ENCODE peak calls at places on chromosomes 16 and 17, in five cellular contexts. N is uterus, G is GM12865, E is neural crest cell, A is AG09319. Q is an unnamed sample.
A peak's percentile ranks its signal among the peaks of the same experiment; 100 is the strongest.

GRCh38 chr17:34579979-34580684 is 750 bp downstream of the TMEM132E start:
- DNase-seq in N (no peak), A (no peak), E (no peak), G (no peak), Q (no peak)

GRCh38 chr16:17469011-17469741 is 1.6 kb downstream of the XYLT1 start:
- DNase-seq in A (peak; percentile 35), G (no peak), N (no peak), E (no peak), Q (peak; percentile 86)

GRCh38 chr16:64478258-64478906 is 643.5 kb downstream of the CDH11 start:
- DNase-seq in N (no peak), G (no peak), E (no peak), A (no peak), Q (peak; percentile 41)

GRCh38 chr17:62017496-62017895 is 47.6 kb downstream of the MED13 start:
- DNase-seq in N (no peak), A (no peak), E (no peak), G (no peak), Q (peak; percentile 34)

GRCh38 chr17:63480826-63481487 is 4.1 kb downstream of the ACE start:
- DNase-seq in E (no peak), N (no peak), A (no peak), G (no peak), Q (no peak)

GRCh38 chr16:82954224-82954929 is 327.6 kb downstream of the CDH13 start:
- DNase-seq in N (no peak), A (no peak), E (no peak), G (no peak), Q (peak; percentile 1)

GRCh38 chr17:74283371-74283673 is 9.3 kb downstream of the DNAI2 start:
- DNase-seq in E (no peak), A (no peak), N (no peak), G (no peak), Q (no peak)

GRCh38 chr17:52306314-52306713 is 147.8 kb upstream of the CA10 start:
- DNase-seq in E (no peak), N (no peak), A (no peak), G (no peak), Q (no peak)

GRCh38 chr17:10628756-10629155 is 28.4 kb downstream of the MYH3 start:
- DNase-seq in A (no peak), N (no peak), G (no peak), E (no peak), Q (no peak)

GRCh38 chr16:31713945-31714898 is 159.4 kb upstream of the ZNF267 start:
- DNase-seq in G (no peak), A (no peak), E (peak; percentile 32), N (no peak), Q (no peak)

DNA sequence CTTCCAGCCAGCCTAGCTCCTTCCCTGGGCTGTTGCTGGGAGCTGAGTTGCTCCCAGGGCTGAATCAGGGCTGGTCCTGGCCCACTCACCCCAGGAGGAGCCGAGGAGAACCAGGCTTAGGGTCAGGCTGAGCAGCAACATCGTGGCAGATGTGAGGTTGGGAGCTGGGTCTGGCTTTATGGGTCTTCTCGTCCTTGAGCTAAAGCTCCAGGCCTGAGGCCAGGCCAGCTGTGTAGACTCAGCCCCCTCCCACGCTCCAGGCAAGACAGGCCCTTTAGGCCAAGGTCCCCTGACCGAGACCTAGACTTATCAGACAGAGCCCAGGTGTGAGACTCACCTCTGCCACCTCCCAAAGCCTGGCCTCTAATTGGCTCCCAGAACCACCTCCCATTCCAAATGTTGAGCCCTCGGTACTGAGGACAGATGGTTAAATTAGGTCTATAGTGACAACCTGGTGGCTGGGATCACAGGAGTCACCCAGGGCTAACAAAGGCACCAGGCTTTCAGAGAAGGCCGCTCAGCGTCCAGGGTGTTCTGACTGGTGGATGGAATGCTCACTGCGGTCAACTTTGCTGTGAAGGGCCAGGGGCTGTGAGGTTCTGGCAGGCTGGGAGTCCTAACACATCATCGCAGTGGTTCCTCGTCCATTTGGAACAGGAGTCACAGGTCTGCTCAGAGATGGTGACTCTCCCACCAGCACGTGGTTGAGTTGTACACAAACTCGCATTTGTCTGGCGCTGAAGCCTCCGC is at the start of gene CTRL:
- DNase-seq in E (no peak), G (no peak), A (no peak), N (no peak), Q (no peak)
- TF ChIP-seq CTCF in E (peak; percentile 35), G (no peak), A (no peak), N (no peak), Q (peak; percentile 62)

DNA sequence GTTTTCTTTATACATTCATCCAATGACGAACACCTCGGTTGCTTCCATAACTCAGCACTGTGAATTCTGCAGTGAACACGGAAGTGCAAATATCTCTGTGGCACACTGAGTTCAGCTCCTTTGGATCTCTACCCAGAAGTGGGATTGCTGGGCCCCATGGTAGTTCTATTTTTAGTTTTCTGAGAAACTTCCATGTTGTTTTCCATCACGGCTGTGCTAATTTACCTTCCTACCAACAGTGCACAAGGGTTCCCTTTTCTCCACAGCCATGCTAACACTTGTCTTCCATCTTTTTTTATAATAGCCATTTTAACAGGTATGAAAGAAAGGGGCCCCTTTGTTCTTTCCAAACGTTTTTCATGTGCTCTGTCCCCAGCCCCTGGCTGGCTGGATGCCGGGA is 30.2 kb upstream of the CBLN1 start:
- DNase-seq in E (no peak), A (no peak), G (no peak), N (no peak), Q (no peak)
- TF ChIP-seq CTCF in E (no peak), A (no peak), G (no peak), N (no peak), Q (no peak)

GRCh38 chr17:27268394-27269085 is 25.4 kb upstream of the WSB1 start:
- DNase-seq in E (no peak), N (no peak), A (no peak), G (no peak), Q (no peak)
- TF ChIP-seq CTCF in E (no peak), N (no peak), A (no peak), G (no peak), Q (no peak)

GRCh38 chr17:8563024-8563776 is 67.3 kb downstream of the MYH10 start:
- DNase-seq in N (no peak), G (no peak), E (no peak), A (no peak), Q (no peak)

DNA sequence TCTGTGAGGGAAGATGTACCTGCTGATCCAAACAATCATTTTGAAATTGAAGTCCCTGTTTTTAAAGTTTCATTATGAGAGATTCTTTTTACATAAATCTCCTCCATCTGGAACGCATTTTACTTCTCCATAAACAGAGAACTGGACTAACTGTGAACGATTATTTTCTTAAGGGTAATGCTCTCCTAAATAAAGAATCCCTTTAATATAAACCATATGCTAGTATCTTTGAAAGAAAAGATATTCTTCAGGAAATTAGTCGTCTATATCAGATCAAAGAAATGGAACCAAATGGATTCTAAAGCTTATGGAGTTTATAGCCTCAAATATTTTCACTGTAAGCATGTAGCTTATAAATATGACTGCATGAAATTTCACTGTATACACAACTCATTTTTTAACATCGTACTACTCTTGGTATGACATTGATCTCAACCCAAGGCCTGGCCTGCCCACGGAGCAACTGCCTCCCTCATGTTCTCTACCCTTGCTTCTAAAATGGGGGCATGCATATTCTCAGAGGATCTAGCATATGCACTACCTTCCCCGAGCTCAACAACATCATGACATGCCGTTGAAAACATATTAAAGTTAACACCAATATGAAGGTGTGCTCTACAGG is 66.4 kb downstream of the MYH10 start:
- DNase-seq in A (peak; percentile 27), N (no peak), E (no peak), G (no peak), Q (peak; percentile 28)
- TF ChIP-seq CTCF in A (no peak), N (no peak), E (no peak), G (no peak), Q (no peak)

GRCh38 chr16:11914759-11915643 is 755 bp downstream of the GSPT1 start:
- DNase-seq in A (no peak), N (no peak), G (peak; percentile 65), E (peak; percentile 8), Q (peak; percentile 20)

GRCh38 chr16:11913425-11914079 is 2.2 kb downstream of the GSPT1 start:
- DNase-seq in N (no peak), G (peak; percentile 25), E (no peak), A (no peak), Q (peak; percentile 27)

GRCh38 chr16:11916524-11917285 is 949 bp upstream of the GSPT1 start:
- DNase-seq in G (no peak), E (no peak), A (no peak), N (no peak), Q (peak; percentile 80)

GRCh38 chr16:11914210-11914758 is 1.5 kb downstream of the GSPT1 start:
- DNase-seq in E (no peak), G (peak; percentile 48), A (no peak), N (no peak), Q (no peak)

DNA sequence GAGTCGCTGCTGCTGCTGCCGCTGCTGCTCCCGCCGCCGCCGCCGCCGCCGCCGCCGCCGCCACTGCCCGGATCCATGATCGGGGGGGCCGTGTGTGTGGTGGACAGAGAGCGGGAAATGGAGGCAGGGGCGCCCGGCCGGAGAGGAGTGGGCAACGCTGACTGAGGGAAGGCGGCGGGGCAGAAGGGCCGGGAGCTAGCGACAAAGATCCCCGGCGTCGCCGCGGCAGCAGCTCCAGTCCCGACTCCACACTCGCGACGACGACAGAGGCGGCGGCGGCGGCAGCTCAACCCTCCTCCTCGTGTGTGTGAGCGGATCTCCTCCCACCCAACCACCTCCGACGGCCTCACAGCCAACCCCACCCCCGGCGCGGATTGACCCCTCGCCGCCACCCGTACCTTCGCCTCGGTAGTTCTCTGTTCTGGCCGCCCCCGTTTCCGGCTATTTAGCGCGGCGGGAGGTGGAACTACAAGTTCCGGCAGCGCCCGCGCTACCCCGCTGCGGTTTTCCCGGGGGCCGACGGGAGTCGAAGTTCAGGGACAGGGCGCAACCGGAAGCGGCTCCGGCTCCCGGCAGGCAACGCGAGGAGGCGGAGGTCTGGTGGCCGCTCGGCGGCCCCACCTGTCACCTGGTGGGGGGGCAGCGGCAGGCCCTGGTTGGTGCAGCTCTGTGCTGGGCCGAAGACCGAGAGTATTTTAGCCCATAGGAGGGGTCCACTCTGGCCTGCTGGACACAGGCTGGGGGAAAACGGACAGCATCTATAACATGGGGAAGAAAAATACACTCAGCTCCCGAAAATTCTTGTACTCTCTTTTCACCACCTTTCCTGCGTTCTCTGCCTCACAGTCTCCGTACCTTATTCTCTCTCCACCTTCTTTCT is at the start of gene GSPT1:
- DNase-seq in N (peak; percentile 98), G (peak; percentile 100), A (peak; percentile 94), E (peak; percentile 99), Q (peak; percentile 98)
- TF ChIP-seq CTCF in N (no peak), G (peak; percentile 27), A (no peak), E (no peak), Q (peak; percentile 53)

GRCh38 chr17:47720754-47721533 is 12.1 kb upstream of the TBX21 start:
- DNase-seq in A (no peak), E (no peak), N (no peak), G (peak; percentile 64), Q (peak; percentile 49)
- TF ChIP-seq CTCF in A (no peak), E (no peak), N (no peak), G (no peak), Q (no peak)

GRCh38 chr17:50146230-50146926 is 4.1 kb downstream of the PPP1R9B start:
- DNase-seq in E (no peak), A (no peak), N (no peak), G (no peak), Q (no peak)
- TF ChIP-seq CTCF in E (no peak), A (no peak), N (no peak), G (peak; percentile 18), Q (peak; percentile 51)

GRCh38 chr16:69798466-69798865 is 36.3 kb downstream of the WWP2 start:
- DNase-seq in N (no peak), A (no peak), E (no peak), G (no peak), Q (no peak)
- TF ChIP-seq CTCF in N (peak; percentile 7), A (peak; percentile 60), E (peak; percentile 46), G (no peak), Q (peak; percentile 71)

GRCh38 chr17:27631897-27632725 is 1.1 kb downstream of the LGALS9 start:
- DNase-seq in A (no peak), E (no peak), N (no peak), G (peak; percentile 26), Q (no peak)
- TF ChIP-seq CTCF in A (no peak), E (no peak), N (no peak), G (peak; percentile 17), Q (peak; percentile 4)